ENCODE peak calls at places on chromosomes 13 and 19, in seven cellular contexts. E, W, H, U, O, N and A are unnamed samples.
A peak's percentile ranks its signal among the peaks of the same experiment; 100 is the strongest.

GRCh38 chr19:51719251-51719901 is 4.4 kb downstream of the HAS1 start:
- DNase-seq in E (no peak), W (no peak), N (no peak), H (no peak), U (no peak), O (no peak), A (no peak)

GRCh38 chr13:103908274-103908673 is 842.1 kb upstream of the SLC10A2 start:
- DNase-seq in H (no peak), O (no peak), E (no peak), U (no peak), W (no peak), N (no peak), A (no peak)

GRCh38 chr19:49849433-49850220 is 1.3 kb upstream of the PTOV1 start:
- DNase-seq in U (no peak), N (no peak), W (no peak), H (no peak), E (no peak), O (no peak), A (no peak)

GRCh38 chr13:109088101-109088500 is 458.7 kb downstream of the MYO16 start:
- DNase-seq in W (no peak), U (no peak), N (no peak), H (no peak), E (no peak), O (peak; percentile 7), A (no peak)

GRCh38 chr13:36362251-36362650 is 16.1 kb upstream of the SPART start:
- DNase-seq in E (no peak), W (no peak), U (peak; percentile 79), N (no peak), O (peak; percentile 91), H (no peak), A (no peak)

GRCh38 chr13:25541434-25542123 is 169.8 kb downstream of the ATP8A2 start:
- DNase-seq in W (no peak), H (no peak), N (no peak), U (no peak), O (no peak), E (no peak), A (no peak)

GRCh38 chr13:62653371-62653770 is 1237.7 kb upstream of the PCDH20 start:
- DNase-seq in W (no peak), O (no peak), H (no peak), N (no peak), E (no peak), U (no peak), A (no peak)

GRCh38 chr13:65784088-65784816 is 1445.9 kb downstream of the PCDH9 start:
- DNase-seq in H (no peak), N (no peak), W (no peak), U (no peak), E (no peak), O (no peak), A (no peak)

GRCh38 chr19:36257512-36257876 is 42.6 kb downstream of the ZNF146 start:
- DNase-seq in E (peak; percentile 37), H (no peak), W (no peak), O (no peak), N (no peak), U (no peak), A (no peak)

GRCh38 chr13:85575110-85575509 is 224.1 kb downstream of the SLITRK6 start:
- DNase-seq in N (no peak), U (no peak), O (no peak), H (no peak), W (no peak), E (no peak), A (no peak)

GRCh38 chr19:17538684-17539287 is 16.7 kb upstream of the COLGALT1 start:
- DNase-seq in E (no peak), N (no peak), W (no peak), O (peak; percentile 7), U (no peak), H (no peak), A (no peak)

GRCh38 chr19:28126499-28126898 is 1086.5 kb downstream of the UQCRFS1 start:
- DNase-seq in H (no peak), U (no peak), N (no peak), W (no peak), O (no peak), E (no peak), A (no peak)